ENCODE peak calls at places on chromosomes 12 and 14, in nine cellular contexts. M is heart left ventricle, T is stomach, E is cardiac muscle cell, Y is body of pancreas, X is HFF-Myc, B is NB4, O is lower leg skin, S is Calu3. W is an unnamed sample.

GRCh38 chr12:115956674-115957073 is 320.8 kb downstream of the MED13L start:
- DNase-seq in M (no peak), T (no peak), E (no peak), Y (no peak), X (no peak), B (no peak), O (no peak), S (no peak), W (no peak)

GRCh38 chr14:56659361-56659760 is 79.8 kb downstream of the TMEM260 start:
- DNase-seq in M (no peak), T (no peak), E (peak), Y (no peak), X (no peak), B (no peak), O (no peak), S (no peak), W (no peak)

GRCh38 chr14:71309756-71310155 is 402.5 kb downstream of the PCNX1 start:
- DNase-seq in M (no peak), T (no peak), E (no peak), Y (no peak), X (no peak), B (no peak), O (no peak), S (no peak), W (no peak)

GRCh38 chr12:33588082-33588712 is 148.6 kb upstream of the SYT10 start:
- DNase-seq in M (no peak), T (no peak), E (no peak), Y (peak), X (no peak), B (peak), O (no peak), S (peak), W (no peak)

GRCh38 chr12:16094437-16094836 is 183.0 kb downstream of the SLC15A5 start:
- DNase-seq in M (no peak), T (no peak), E (no peak), Y (no peak), X (no peak), B (no peak), O (no peak), S (no peak), W (no peak)

GRCh38 chr12:53057816-53058500 is 8.1 kb downstream of the TNS2 start:
- DNase-seq in M (peak), T (peak), E (no peak), Y (peak), X (no peak), B (no peak), O (no peak), S (no peak), W (peak)

GRCh38 chr12:6335451-6336078 is 6.3 kb downstream of the TNFRSF1A start:
- DNase-seq in M (peak), T (peak), E (peak), Y (peak), X (peak), B (peak), O (peak), S (peak), W (peak)

GRCh38 chr12:43306066-43306465 is 245.9 kb downstream of the ADAMTS20 start:
- DNase-seq in M (no peak), T (no peak), E (no peak), Y (no peak), X (no peak), B (peak), O (no peak), S (peak), W (no peak)

GRCh38 chr14:49959822-49960408 is 67.0 kb downstream of the ARF6 start:
- DNase-seq in M (no peak), T (no peak), E (no peak), Y (peak), X (no peak), B (no peak), O (no peak), S (no peak), W (peak)

GRCh38 chr12:132729541-132730320 is 19.1 kb downstream of the PGAM5 start:
- DNase-seq in M (no peak), T (no peak), E (no peak), Y (no peak), X (no peak), B (peak), O (no peak), S (no peak), W (peak)

GRCh38 chr14:96271421-96271762 is 15.4 kb downstream of the BDKRB1 start:
- DNase-seq in M (no peak), T (no peak), E (no peak), Y (no peak), X (no peak), B (peak), O (no peak), S (no peak), W (no peak)

GRCh38 chr14:34368115-34368970 is 93.7 kb downstream of the SPTSSA start:
- DNase-seq in M (no peak), T (no peak), E (no peak), Y (no peak), X (no peak), B (peak), O (no peak), S (no peak), W (no peak)

GRCh38 chr12:99435095-99435791 is 212.3 kb upstream of the GARIN6 start:
- DNase-seq in M (no peak), T (no peak), E (no peak), Y (no peak), X (no peak), B (no peak), O (no peak), S (no peak), W (no peak)

GRCh38 chr12:70748809-70749208 is 111.6 kb upstream of the PTPRB start:
- DNase-seq in M (no peak), T (no peak), E (no peak), Y (no peak), X (no peak), B (no peak), O (no peak), S (no peak), W (no peak)

GRCh38 chr14:96095058-96095457 is 55.9 kb downstream of the C14orf132 start:
- DNase-seq in M (no peak), T (no peak), E (no peak), Y (no peak), X (no peak), B (no peak), O (no peak), S (no peak), W (no peak)

GRCh38 chr12:31797230-31797872 is 68.5 kb upstream of the AMN1 start:
- DNase-seq in M (no peak), T (no peak), E (no peak), Y (no peak), X (no peak), B (no peak), O (no peak), S (no peak), W (no peak)

GRCh38 chr14:64684091-64684490 is 20.1 kb upstream of the PLEKHG3 start:
- DNase-seq in M (peak), T (no peak), E (no peak), Y (peak), X (no peak), B (no peak), O (no peak), S (no peak), W (no peak)

GRCh38 chr12:22321620-22322019 is 12.9 kb downstream of the ST8SIA1 start:
- DNase-seq in M (no peak), T (no peak), E (peak), Y (peak), X (no peak), B (peak), O (no peak), S (no peak), W (no peak)

GRCh38 chr12:129064201-129064881 is 211.1 kb downstream of the GLT1D1 start:
- DNase-seq in M (no peak), T (no peak), E (no peak), Y (no peak), X (no peak), B (no peak), O (no peak), S (no peak), W (peak)

GRCh38 chr12:108352591-108352990 is 13.5 kb upstream of the CMKLR1 start:
- DNase-seq in M (no peak), T (no peak), E (no peak), Y (no peak), X (no peak), B (no peak), O (no peak), S (no peak), W (no peak)

GRCh38 chr14:54715244-54715643 is 148.3 kb downstream of the SAMD4A start:
- DNase-seq in M (peak), T (no peak), E (no peak), Y (no peak), X (no peak), B (no peak), O (no peak), S (no peak), W (no peak)

GRCh38 chr14:104333903-104334811 is 195.8 kb downstream of the KIF26A start:
- DNase-seq in M (no peak), T (peak), E (no peak), Y (no peak), X (no peak), B (no peak), O (no peak), S (no peak), W (peak)

GRCh38 chr14:29043751-29044150 is 277.2 kb downstream of the FOXG1 start:
- DNase-seq in M (no peak), T (no peak), E (no peak), Y (no peak), X (no peak), B (no peak), O (no peak), S (no peak), W (no peak)

GRCh38 chr14:106738075-106738474 is 1211.7 kb downstream of the TMEM121 start:
- DNase-seq in M (no peak), T (no peak), E (no peak), Y (no peak), X (no peak), B (peak), O (no peak), S (no peak), W (no peak)
- TF ChIP-seq CTCF in M (no peak), T (no peak), E (no peak), Y (no peak), X (no peak), B (peak), O (no peak), S (no peak), W (no peak)

GRCh38 chr12:400828-401227 is 616 bp upstream of the CCDC77 start:
- DNase-seq in M (no peak), T (no peak), E (no peak), Y (no peak), X (no peak), B (no peak), O (no peak), S (no peak), W (no peak)

GRCh38 chr12:402127-402456 is 648 bp downstream of the CCDC77 start:
- DNase-seq in M (no peak), T (no peak), E (peak), Y (no peak), X (no peak), B (peak), O (no peak), S (peak), W (no peak)

DNA sequence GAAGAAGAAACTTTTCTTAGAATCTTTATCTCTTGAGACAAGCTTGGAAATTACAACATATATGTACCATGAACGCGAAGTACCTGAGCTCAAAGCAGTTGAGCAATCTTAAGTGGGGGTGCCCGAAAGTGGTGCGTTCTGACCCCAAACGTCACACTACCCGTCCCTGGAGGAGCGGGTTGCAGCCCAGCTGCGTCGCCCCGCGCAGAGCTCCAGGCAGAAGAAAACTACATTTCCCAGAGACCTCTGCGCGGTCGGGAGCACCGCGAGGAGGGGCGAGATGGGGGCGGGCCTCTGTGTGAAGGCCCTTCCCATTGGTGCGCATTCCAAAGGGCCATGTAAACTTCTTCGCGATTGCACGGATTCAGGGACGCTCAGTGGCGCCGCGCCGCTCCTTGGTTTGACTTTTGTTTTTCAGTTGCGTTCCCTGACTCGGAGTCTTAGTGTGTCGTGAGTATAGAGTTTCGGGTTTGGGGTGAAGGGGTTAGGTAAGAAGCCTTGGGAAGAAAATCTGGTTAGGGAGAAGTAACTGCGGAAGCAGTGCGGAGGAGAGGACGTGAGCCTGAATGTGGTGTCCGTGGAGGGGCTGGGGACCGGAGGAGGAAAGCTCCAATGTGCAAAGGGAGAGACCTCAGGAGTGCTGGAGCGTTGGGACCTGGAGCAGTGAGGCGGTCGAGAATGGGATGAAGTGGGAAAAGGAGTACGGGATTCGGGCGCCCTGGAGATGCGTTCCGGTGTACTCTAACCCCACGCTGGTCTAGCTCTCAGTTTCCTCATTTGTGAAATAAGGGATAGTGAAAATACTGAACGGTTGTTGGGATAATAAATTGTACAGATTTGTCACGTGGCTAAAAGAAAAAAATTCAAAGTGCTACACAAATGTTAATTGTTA is at the start of gene CCDC77:
- DNase-seq in M (peak), T (peak), E (peak), Y (peak), X (peak), B (peak), O (peak), S (peak), W (peak)
- TF ChIP-seq CTCF in M (no peak), T (no peak), E (peak), Y (peak), X (peak), B (peak), O (no peak), S (no peak), W (peak)

GRCh38 chr12:27797301-27798025 is 17.4 kb upstream of the MANSC4 start:
- DNase-seq in M (no peak), T (no peak), E (no peak), Y (no peak), X (no peak), B (no peak), O (no peak), S (no peak), W (peak)

GRCh38 chr12:27802511-27802910 is 22.5 kb upstream of the MANSC4 start:
- DNase-seq in M (no peak), T (no peak), E (no peak), Y (no peak), X (no peak), B (no peak), O (no peak), S (no peak), W (no peak)

GRCh38 chr12:27802936-27803335 is 22.9 kb upstream of the MANSC4 start:
- DNase-seq in M (no peak), T (no peak), E (no peak), Y (no peak), X (no peak), B (no peak), O (no peak), S (no peak), W (no peak)

GRCh38 chr12:27801630-27802029 is 21.6 kb upstream of the MANSC4 start:
- DNase-seq in M (no peak), T (no peak), E (no peak), Y (no peak), X (no peak), B (no peak), O (no peak), S (no peak), W (no peak)

GRCh38 chr12:27800819-27801218 is 20.8 kb upstream of the MANSC4 start:
- DNase-seq in M (no peak), T (no peak), E (no peak), Y (no peak), X (no peak), B (no peak), O (no peak), S (no peak), W (no peak)
- TF ChIP-seq CTCF in M (no peak), T (no peak), E (no peak), Y (no peak), X (no peak), B (no peak), O (no peak), S (no peak), W (no peak)

GRCh38 chr14:59897757-59898383 is 22.1 kb upstream of the LRRC9 start:
- DNase-seq in M (no peak), T (peak), E (peak), Y (peak), X (no peak), B (peak), O (peak), S (peak), W (no peak)
- TF ChIP-seq CTCF in M (peak), T (peak), E (peak), Y (no peak), X (peak), B (no peak), O (no peak), S (peak), W (peak)

DNA sequence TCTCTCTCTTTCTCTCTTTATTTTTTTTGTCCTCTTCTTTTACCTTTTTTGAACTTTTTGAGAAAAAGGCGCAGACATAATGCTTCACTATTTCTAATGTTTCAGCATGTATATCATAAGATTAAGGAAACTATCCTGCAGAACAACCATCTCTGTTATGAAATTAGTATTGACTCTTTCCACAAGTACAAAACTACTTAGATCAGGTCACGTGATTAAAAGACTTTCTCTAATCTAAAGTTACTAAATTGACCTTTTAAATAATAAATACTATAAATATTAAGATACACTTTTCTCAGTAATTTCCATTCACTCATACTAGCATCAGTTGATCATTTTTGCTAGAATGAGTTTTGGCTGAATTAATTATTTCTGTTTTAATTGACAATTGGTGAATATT is 844.5 kb upstream of the LRFN5 start:
- DNase-seq in M (no peak), T (no peak), E (no peak), Y (no peak), X (no peak), B (no peak), O (no peak), S (no peak), W (no peak)
- TF ChIP-seq CTCF in M (no peak), T (no peak), E (no peak), Y (no peak), X (no peak), B (no peak), O (no peak), S (no peak), W (no peak)

GRCh38 chr12:103583008-103583407 is 4.1 kb upstream of the STAB2 start:
- DNase-seq in M (no peak), T (no peak), E (no peak), Y (no peak), X (no peak), B (no peak), O (no peak), S (no peak), W (no peak)

GRCh38 chr12:103588680-103589079 is 1.6 kb downstream of the STAB2 start:
- DNase-seq in M (no peak), T (no peak), E (no peak), Y (no peak), X (no peak), B (no peak), O (no peak), S (no peak), W (no peak)

GRCh38 chr12:103586791-103587370 is at the start of gene STAB2:
- DNase-seq in M (no peak), T (no peak), E (no peak), Y (peak), X (no peak), B (no peak), O (no peak), S (no peak), W (no peak)

GRCh38 chr12:103589517-103589916 is 2.4 kb downstream of the STAB2 start:
- DNase-seq in M (no peak), T (no peak), E (no peak), Y (no peak), X (no peak), B (no peak), O (no peak), S (no peak), W (no peak)

GRCh38 chr12:103586132-103586531 is 941 bp upstream of the STAB2 start:
- DNase-seq in M (no peak), T (no peak), E (no peak), Y (no peak), X (no peak), B (no peak), O (no peak), S (no peak), W (no peak)
- TF ChIP-seq CTCF in M (no peak), T (no peak), E (no peak), Y (no peak), X (no peak), B (no peak), O (no peak), S (no peak), W (no peak)